ENCODE peak calls at places on chromosomes 16 and 17, in five cellular contexts. One of them, this sample, is unnamed.
A peak's percentile ranks its signal among the peaks of the same experiment; 100 is the strongest.

GRCh38 chr16:89017543-89017942 is 40.5 kb upstream of the CBFA2T3 start:
- DNase-seq in CD8-positive, alpha-beta T cell: no peak
- DNase-seq in endothelial cell: no peak
- DNase-seq in kidney: peak; percentile 55
- DNase-seq in IMR-90: no peak
- DNase-seq in this sample: no peak

GRCh38 chr16:30985401-30986128 is 558 bp downstream of the HSD3B7 start:
- DNase-seq in CD8-positive, alpha-beta T cell: no peak
- DNase-seq in endothelial cell: no peak
- DNase-seq in kidney: peak; percentile 93
- DNase-seq in IMR-90: no peak
- DNase-seq in this sample: no peak

GRCh38 chr17:62898239-62898864 is 67.7 kb upstream of the TANC2 start:
- DNase-seq in CD8-positive, alpha-beta T cell: no peak
- DNase-seq in endothelial cell: no peak
- DNase-seq in kidney: no peak
- DNase-seq in IMR-90: no peak
- DNase-seq in this sample: no peak

GRCh38 chr17:76382305-76382802 is 2.1 kb upstream of the SPHK1 start:
- DNase-seq in CD8-positive, alpha-beta T cell: no peak
- DNase-seq in endothelial cell: peak; percentile 49
- DNase-seq in kidney: peak; percentile 82
- DNase-seq in IMR-90: peak; percentile 67
- DNase-seq in this sample: no peak

GRCh38 chr16:50505714-50506542 is 42.3 kb upstream of the NKD1 start:
- DNase-seq in CD8-positive, alpha-beta T cell: no peak
- DNase-seq in endothelial cell: no peak
- DNase-seq in kidney: no peak
- DNase-seq in IMR-90: no peak
- DNase-seq in this sample: no peak

GRCh38 chr16:27441276-27441675 is 39.3 kb downstream of the IL21R start:
- DNase-seq in CD8-positive, alpha-beta T cell: no peak
- DNase-seq in endothelial cell: no peak
- DNase-seq in kidney: peak; percentile 30
- DNase-seq in IMR-90: no peak
- DNase-seq in this sample: no peak

GRCh38 chr17:63697341-63698286 is 2.3 kb downstream of the LIMD2 start:
- DNase-seq in CD8-positive, alpha-beta T cell: peak; percentile 79
- DNase-seq in endothelial cell: peak; percentile 56
- DNase-seq in kidney: peak; percentile 85
- DNase-seq in IMR-90: no peak
- DNase-seq in this sample: peak; percentile 75

GRCh38 chr17:301681-302299 is 50.8 kb downstream of the RPH3AL start:
- DNase-seq in CD8-positive, alpha-beta T cell: no peak
- DNase-seq in endothelial cell: no peak
- DNase-seq in kidney: peak; percentile 79
- DNase-seq in IMR-90: no peak
- DNase-seq in this sample: no peak

GRCh38 chr16:75070055-75070841 is 46.3 kb downstream of the LDHD start:
- DNase-seq in CD8-positive, alpha-beta T cell: no peak
- DNase-seq in endothelial cell: no peak
- DNase-seq in kidney: no peak
- DNase-seq in IMR-90: no peak
- DNase-seq in this sample: no peak

GRCh38 chr16:17246577-17246885 is 224.2 kb downstream of the XYLT1 start:
- DNase-seq in CD8-positive, alpha-beta T cell: no peak
- DNase-seq in endothelial cell: no peak
- DNase-seq in kidney: no peak
- DNase-seq in IMR-90: no peak
- DNase-seq in this sample: no peak

GRCh38 chr16:4733211-4733742 is 794 bp downstream of the ANKS3 start:
- DNase-seq in CD8-positive, alpha-beta T cell: no peak
- DNase-seq in endothelial cell: no peak
- DNase-seq in kidney: peak; percentile 34
- DNase-seq in IMR-90: no peak
- DNase-seq in this sample: no peak

GRCh38 chr16:56927471-56927870 is 4.5 kb upstream of the HERPUD1 start:
- DNase-seq in CD8-positive, alpha-beta T cell: no peak
- DNase-seq in endothelial cell: no peak
- DNase-seq in kidney: no peak
- DNase-seq in IMR-90: no peak
- DNase-seq in this sample: no peak

GRCh38 chr17:49108318-49108717 is 24.3 kb upstream of the B4GALNT2 start:
- DNase-seq in CD8-positive, alpha-beta T cell: no peak
- DNase-seq in endothelial cell: no peak
- DNase-seq in kidney: no peak
- DNase-seq in IMR-90: peak; percentile 85
- DNase-seq in this sample: no peak

GRCh38 chr16:81645303-81645702 is 133.8 kb upstream of the PLCG2 start:
- DNase-seq in CD8-positive, alpha-beta T cell: no peak
- DNase-seq in endothelial cell: no peak
- DNase-seq in kidney: peak; percentile 84
- DNase-seq in IMR-90: peak; percentile 85
- DNase-seq in this sample: no peak

GRCh38 chr16:50279142-50279865 is 13.0 kb downstream of the ADCY7 start:
- DNase-seq in CD8-positive, alpha-beta T cell: no peak
- DNase-seq in endothelial cell: no peak
- DNase-seq in kidney: peak; percentile 61
- DNase-seq in IMR-90: no peak
- DNase-seq in this sample: no peak

GRCh38 chr17:73719588-73720071 is 75.4 kb upstream of the SDK2 start:
- DNase-seq in CD8-positive, alpha-beta T cell: no peak
- DNase-seq in endothelial cell: no peak
- DNase-seq in kidney: peak; percentile 81
- DNase-seq in IMR-90: no peak
- DNase-seq in this sample: no peak

GRCh38 chr17:82881292-82881823 is 41.5 kb upstream of the ZNF750 start:
- DNase-seq in CD8-positive, alpha-beta T cell: no peak
- DNase-seq in endothelial cell: no peak
- DNase-seq in kidney: peak; percentile 67
- DNase-seq in IMR-90: no peak
- DNase-seq in this sample: no peak

GRCh38 chr16:89598199-89598598 is 15.2 kb upstream of the DPEP1 start:
- DNase-seq in CD8-positive, alpha-beta T cell: no peak
- DNase-seq in endothelial cell: no peak
- DNase-seq in kidney: no peak
- DNase-seq in IMR-90: peak; percentile 43
- DNase-seq in this sample: no peak

GRCh38 chr16:81261049-81261648 is 22.7 kb downstream of the BCO1 start:
- DNase-seq in CD8-positive, alpha-beta T cell: no peak
- DNase-seq in endothelial cell: peak; percentile 26
- DNase-seq in kidney: peak; percentile 3
- DNase-seq in IMR-90: no peak
- DNase-seq in this sample: peak; percentile 55

GRCh38 chr17:50280068-50280467 is 5.8 kb downstream of the TMEM92 start:
- DNase-seq in CD8-positive, alpha-beta T cell: no peak
- DNase-seq in endothelial cell: no peak
- DNase-seq in kidney: no peak
- DNase-seq in IMR-90: no peak
- DNase-seq in this sample: no peak

GRCh38 chr16:67158637-67159600 is 790 bp downstream of the TRADD start:
- DNase-seq in CD8-positive, alpha-beta T cell: peak; percentile 49
- DNase-seq in endothelial cell: no peak
- DNase-seq in kidney: peak; percentile 91
- DNase-seq in IMR-90: no peak
- DNase-seq in this sample: peak; percentile 84

GRCh38 chr17:72477529-72477928 is 356.7 kb downstream of the SOX9 start:
- DNase-seq in CD8-positive, alpha-beta T cell: no peak
- DNase-seq in endothelial cell: no peak
- DNase-seq in kidney: no peak
- DNase-seq in IMR-90: no peak
- DNase-seq in this sample: no peak

GRCh38 chr17:6366144-6366755 is 68.7 kb downstream of the AIPL1 start:
- DNase-seq in CD8-positive, alpha-beta T cell: no peak
- DNase-seq in endothelial cell: no peak
- DNase-seq in kidney: no peak
- DNase-seq in IMR-90: peak; percentile 24
- DNase-seq in this sample: no peak

GRCh38 chr17:45372325-45372869 is 55.6 kb upstream of the MAP3K14 start:
- DNase-seq in CD8-positive, alpha-beta T cell: no peak
- DNase-seq in endothelial cell: no peak
- DNase-seq in kidney: no peak
- DNase-seq in IMR-90: peak; percentile 20
- DNase-seq in this sample: no peak

GRCh38 chr16:71356051-71356740 is 2.3 kb upstream of the CALB2 start:
- DNase-seq in CD8-positive, alpha-beta T cell: no peak
- DNase-seq in endothelial cell: no peak
- DNase-seq in kidney: no peak
- DNase-seq in IMR-90: no peak
- DNase-seq in this sample: no peak

GRCh38 chr16:71360378-71360777 is 1.9 kb downstream of the CALB2 start:
- DNase-seq in CD8-positive, alpha-beta T cell: no peak
- DNase-seq in endothelial cell: no peak
- DNase-seq in kidney: no peak
- DNase-seq in IMR-90: peak; percentile 94
- DNase-seq in this sample: no peak

GRCh38 chr16:71359431-71359830 is 908 bp downstream of the CALB2 start:
- DNase-seq in CD8-positive, alpha-beta T cell: no peak
- DNase-seq in endothelial cell: no peak
- DNase-seq in kidney: no peak
- DNase-seq in IMR-90: no peak
- DNase-seq in this sample: no peak

GRCh38 chr16:71358464-71359031 is at the start of gene CALB2:
- DNase-seq in CD8-positive, alpha-beta T cell: peak; percentile 33
- DNase-seq in endothelial cell: peak; percentile 89
- DNase-seq in kidney: peak; percentile 84
- DNase-seq in IMR-90: peak; percentile 20
- DNase-seq in this sample: peak; percentile 92

GRCh38 chr16:71357681-71358080 is 842 bp upstream of the CALB2 start:
- DNase-seq in CD8-positive, alpha-beta T cell: no peak
- DNase-seq in endothelial cell: no peak
- DNase-seq in kidney: no peak
- DNase-seq in IMR-90: no peak
- DNase-seq in this sample: no peak
- TF ChIP-seq CTCF in CD8-positive, alpha-beta T cell: no peak
- TF ChIP-seq CTCF in endothelial cell: no peak
- TF ChIP-seq CTCF in kidney: no peak
- TF ChIP-seq CTCF in IMR-90: no peak
- TF ChIP-seq CTCF in this sample: no peak

DNA sequence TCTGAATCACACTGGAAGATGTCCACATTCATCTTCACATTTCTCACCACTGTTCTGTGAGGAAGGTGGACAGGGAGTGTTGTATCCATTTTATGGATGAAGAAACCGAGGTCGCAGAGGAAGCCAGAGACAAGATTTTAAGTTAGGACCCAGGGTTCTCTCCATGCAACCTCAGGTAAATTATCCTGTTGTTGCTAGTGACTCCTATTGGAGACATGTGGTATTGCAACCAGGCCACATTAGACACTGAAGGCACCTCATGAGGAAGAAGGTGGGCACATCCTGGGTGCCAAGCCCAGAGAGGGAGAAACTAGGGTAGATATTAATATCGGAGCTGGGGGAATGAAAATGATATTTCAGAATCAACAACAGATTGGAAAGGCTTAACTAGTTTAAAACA is 8.5 kb upstream of the WNT9B start:
- DNase-seq in CD8-positive, alpha-beta T cell: no peak
- DNase-seq in endothelial cell: no peak
- DNase-seq in kidney: no peak
- DNase-seq in IMR-90: no peak
- DNase-seq in this sample: no peak
- TF ChIP-seq CTCF in CD8-positive, alpha-beta T cell: peak; percentile 28
- TF ChIP-seq CTCF in endothelial cell: peak; percentile 82
- TF ChIP-seq CTCF in kidney: no peak
- TF ChIP-seq CTCF in IMR-90: peak; percentile 33
- TF ChIP-seq CTCF in this sample: peak; percentile 13

GRCh38 chr17:47604268-47604927 is 45.3 kb upstream of the KPNB1 start:
- DNase-seq in CD8-positive, alpha-beta T cell: no peak
- DNase-seq in endothelial cell: no peak
- DNase-seq in kidney: no peak
- DNase-seq in IMR-90: peak; percentile 85
- DNase-seq in this sample: no peak

GRCh38 chr17:47611372-47612350 is 38.1 kb upstream of the KPNB1 start:
- DNase-seq in CD8-positive, alpha-beta T cell: no peak
- DNase-seq in endothelial cell: no peak
- DNase-seq in kidney: no peak
- DNase-seq in IMR-90: peak; percentile 16
- DNase-seq in this sample: no peak

GRCh38 chr17:47603830-47604229 is 45.9 kb upstream of the KPNB1 start:
- DNase-seq in CD8-positive, alpha-beta T cell: no peak
- DNase-seq in endothelial cell: no peak
- DNase-seq in kidney: no peak
- DNase-seq in IMR-90: no peak
- DNase-seq in this sample: no peak

GRCh38 chr17:47605006-47605405 is 44.7 kb upstream of the KPNB1 start:
- DNase-seq in CD8-positive, alpha-beta T cell: no peak
- DNase-seq in endothelial cell: no peak
- DNase-seq in kidney: no peak
- DNase-seq in IMR-90: peak; percentile 31
- DNase-seq in this sample: no peak

DNA sequence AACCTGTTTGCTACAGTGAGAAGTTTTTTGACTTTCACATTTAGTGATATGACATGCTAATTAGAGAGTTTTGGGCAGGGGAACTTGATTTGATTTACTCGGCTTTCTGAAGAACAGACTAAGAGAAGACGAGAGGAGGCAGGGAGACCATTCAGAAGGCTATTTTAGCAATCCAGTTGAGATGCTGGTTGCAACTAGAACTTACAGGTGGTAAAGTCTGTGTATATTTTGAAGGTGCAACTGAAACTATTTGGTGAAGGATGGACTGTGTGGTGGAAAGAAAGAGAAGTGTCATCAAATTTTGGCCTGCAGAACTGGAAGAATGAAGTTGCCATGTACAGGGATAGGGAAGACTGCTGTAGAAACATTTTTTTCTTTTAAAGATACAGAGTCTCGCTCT is 42.2 kb upstream of the KPNB1 start:
- DNase-seq in CD8-positive, alpha-beta T cell: no peak
- DNase-seq in endothelial cell: no peak
- DNase-seq in kidney: no peak
- DNase-seq in IMR-90: no peak
- DNase-seq in this sample: no peak
- TF ChIP-seq CTCF in CD8-positive, alpha-beta T cell: no peak
- TF ChIP-seq CTCF in endothelial cell: no peak
- TF ChIP-seq CTCF in kidney: no peak
- TF ChIP-seq CTCF in IMR-90: no peak
- TF ChIP-seq CTCF in this sample: no peak

DNA sequence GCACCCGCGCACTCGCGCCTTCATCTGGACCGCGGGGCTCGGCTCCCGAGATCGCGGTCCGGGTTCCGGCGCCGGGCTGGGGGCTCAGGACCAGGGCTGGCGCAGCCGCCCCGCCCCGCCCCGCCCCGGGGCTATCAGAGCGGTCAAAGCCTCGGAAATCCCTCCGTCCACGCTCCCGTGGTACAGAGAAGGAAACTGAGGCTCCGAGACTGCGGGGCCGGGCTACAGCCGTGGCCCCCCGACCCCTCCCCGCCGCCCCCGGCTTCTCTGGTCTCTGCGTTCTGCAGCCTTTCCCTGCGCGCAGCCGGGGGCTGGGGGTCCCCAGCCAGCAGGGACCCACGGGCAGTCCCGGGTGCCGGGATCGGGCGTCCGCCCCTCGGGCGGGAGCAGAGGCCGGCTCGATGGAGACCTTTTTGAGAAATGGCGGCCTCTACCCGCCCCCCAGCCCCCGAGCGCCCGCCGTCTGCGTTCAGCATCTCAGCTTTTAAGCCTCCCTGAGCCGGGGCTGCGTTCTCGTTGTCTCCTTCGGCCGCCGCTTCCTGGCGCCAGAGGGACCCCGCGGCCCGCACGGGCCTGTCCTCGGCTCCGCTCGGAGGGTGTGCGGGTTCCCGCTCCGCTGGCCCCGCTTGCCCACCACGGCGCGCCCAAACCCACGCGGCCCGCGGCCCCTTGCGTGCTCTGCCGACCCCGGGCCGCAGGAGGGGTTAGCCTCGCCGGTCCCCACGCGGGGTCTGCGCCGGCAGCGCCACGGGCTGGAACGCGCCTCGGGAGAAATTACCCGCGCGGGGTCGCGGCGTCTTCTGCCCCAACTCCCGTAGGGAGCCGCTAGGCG is 1.5 kb upstream of the NPTX1 start:
- DNase-seq in CD8-positive, alpha-beta T cell: no peak
- DNase-seq in endothelial cell: peak; percentile 67
- DNase-seq in kidney: no peak
- DNase-seq in IMR-90: peak; percentile 59
- DNase-seq in this sample: peak; percentile 72
- TF ChIP-seq CTCF in CD8-positive, alpha-beta T cell: no peak
- TF ChIP-seq CTCF in endothelial cell: no peak
- TF ChIP-seq CTCF in kidney: peak; percentile 29
- TF ChIP-seq CTCF in IMR-90: peak; percentile 79
- TF ChIP-seq CTCF in this sample: peak; percentile 16